ENCODE peak calls at places on chromosomes 6 and 20, in eight cellular contexts. Z is IMR-90, P is A549, Y is SK-N-SH, V is HepG2, L is GM12878, G is H1, D is K562. S is an unnamed sample.

GRCh38 chr6:44678252-44678935 is 290.9 kb downstream of the CDC5L start:
- DNase-seq in Y (no peak), D (no peak), G (no peak), Z (no peak), P (no peak), L (no peak), V (no peak), S (no peak)

GRCh38 chr20:46710149-46710913 is 882 bp downstream of the SLC2A10 start:
- DNase-seq in L (no peak), Z (no peak), D (no peak), V (no peak), Y (no peak), P (no peak), G (no peak), S (no peak)

GRCh38 chr6:12490376-12490903 is 200.3 kb downstream of the EDN1 start:
- DNase-seq in V (no peak), P (no peak), G (no peak), Y (no peak), Z (no peak), D (no peak), L (no peak), S (no peak)

GRCh38 chr20:20829694-20830093 is 117.2 kb upstream of the RALGAPA2 start:
- DNase-seq in Z (no peak), D (no peak), G (no peak), V (no peak), L (no peak), P (no peak), Y (no peak), S (no peak)

GRCh38 chr6:29598348-29598747 is 13.4 kb downstream of the OR2H2 start:
- DNase-seq in P (no peak), Y (no peak), G (no peak), V (no peak), D (no peak), Z (no peak), L (no peak), S (no peak)

GRCh38 chr6:125753218-125753936 is 3.9 kb downstream of the HEY2 start:
- DNase-seq in Z (peak), Y (no peak), G (no peak), V (peak), P (peak), D (no peak), L (no peak), S (peak)

GRCh38 chr6:83467620-83468036 is 36.8 kb upstream of the ME1 start:
- DNase-seq in P (no peak), Z (no peak), G (no peak), L (no peak), V (no peak), Y (no peak), D (no peak), S (no peak)

GRCh38 chr6:153568601-153569000 is 437.5 kb upstream of the RGS17 start:
- DNase-seq in G (no peak), L (no peak), V (no peak), D (no peak), P (no peak), Z (no peak), Y (no peak), S (no peak)

GRCh38 chr20:47319517-47320252 is 36.8 kb downstream of the ZMYND8 start:
- DNase-seq in G (peak), P (no peak), Y (no peak), L (no peak), Z (peak), V (no peak), D (no peak), S (peak)

GRCh38 chr6:32244946-32245398 is 21.1 kb upstream of the NOTCH4 start:
- DNase-seq in P (peak), D (peak), G (peak), V (peak), Y (peak), Z (peak), L (no peak), S (peak)

GRCh38 chr6:7914991-7915789 is 4.6 kb upstream of the TXNDC5 start:
- DNase-seq in Z (peak), V (no peak), G (no peak), L (no peak), D (no peak), Y (no peak), P (no peak), S (no peak)

GRCh38 chr20:35368616-35369423 is 43.0 kb downstream of the UQCC1 start:
- DNase-seq in Z (no peak), G (no peak), D (no peak), V (no peak), L (no peak), P (no peak), Y (no peak), S (no peak)

GRCh38 chr6:1052262-1052661 is 259.6 kb upstream of the FOXQ1 start:
- DNase-seq in L (no peak), G (no peak), Y (no peak), P (no peak), Z (no peak), V (no peak), D (no peak), S (no peak)

GRCh38 chr6:12957321-12958051 is 240.9 kb downstream of the PHACTR1 start:
- DNase-seq in L (no peak), G (peak), D (no peak), Z (peak), V (no peak), Y (peak), P (peak), S (no peak)

GRCh38 chr20:25036331-25036936 is 21.5 kb downstream of the ACSS1 start:
- DNase-seq in P (no peak), Z (no peak), G (no peak), L (no peak), Y (no peak), V (no peak), D (no peak), S (no peak)

GRCh38 chr6:11766589-11767450 is 11.8 kb downstream of the ADTRP start:
- DNase-seq in G (no peak), V (peak), Z (peak), D (no peak), L (no peak), P (peak), Y (no peak), S (peak)

GRCh38 chr6:51893356-51893755 is 194.1 kb downstream of the PKHD1 start:
- DNase-seq in D (no peak), P (no peak), L (no peak), Y (no peak), Z (no peak), G (no peak), V (no peak), S (no peak)

GRCh38 chr6:112317461-112317860 is 29.7 kb upstream of the RFPL4B start:
- DNase-seq in D (no peak), L (no peak), G (no peak), Z (no peak), Y (no peak), P (no peak), V (no peak), S (no peak)

GRCh38 chr20:40810336-40810735 is 121.3 kb upstream of the MAFB start:
- DNase-seq in P (no peak), L (no peak), Z (no peak), G (no peak), Y (no peak), D (no peak), V (no peak), S (no peak)

GRCh38 chr20:51128198-51128597 is 105.3 kb upstream of the KCNG1 start:
- DNase-seq in Z (peak), L (no peak), D (no peak), V (no peak), G (no peak), Y (no peak), P (peak), S (no peak)

GRCh38 chr20:31485450-31486339 is 10.6 kb downstream of the REM1 start:
- DNase-seq in D (peak), L (no peak), G (no peak), P (no peak), Z (peak), Y (peak), V (no peak), S (no peak)

GRCh38 chr6:5050009-5050408 is 35.1 kb upstream of the PPP1R3G start:
- DNase-seq in V (no peak), G (no peak), P (no peak), Y (no peak), Z (no peak), D (no peak), L (no peak), S (no peak)

GRCh38 chr20:47785321-47785899 is at the start of gene SULF2:
- DNase-seq in V (no peak), Y (peak), G (peak), Z (no peak), P (no peak), D (no peak), L (no peak), S (no peak)

GRCh38 chr6:25971187-25971811 is 8.7 kb downstream of the TRIM38 start:
- DNase-seq in D (peak), Y (no peak), Z (peak), G (no peak), V (peak), P (peak), L (no peak), S (peak)

GRCh38 chr20:24465730-24466129 is 3.7 kb upstream of the SYNDIG1 start:
- DNase-seq in Z (no peak), L (no peak), G (no peak), P (no peak), Y (no peak), V (no peak), D (no peak), S (no peak)

GRCh38 chr20:33791021-33791420 is 20.1 kb upstream of the CHMP4B start:
- DNase-seq in V (no peak), G (no peak), L (no peak), Y (no peak), P (no peak), Z (no peak), D (no peak), S (no peak)

GRCh38 chr20:23061713-23062561 is 12.5 kb upstream of the THBD start:
- DNase-seq in P (peak), D (no peak), G (peak), Y (no peak), Z (peak), V (peak), L (no peak), S (no peak)

GRCh38 chr6:19892250-19892649 is 55.1 kb downstream of the ID4 start:
- DNase-seq in Y (no peak), G (no peak), V (no peak), P (no peak), L (no peak), D (no peak), Z (no peak), S (peak)

GRCh38 chr6:49328051-49328450 is 135.0 kb downstream of the MMUT start:
- DNase-seq in Y (peak), G (no peak), P (no peak), V (no peak), D (no peak), Z (no peak), L (no peak), S (no peak)

GRCh38 chr6:105310947-105311346 is 91.9 kb downstream of the PREP start:
- DNase-seq in Z (no peak), P (no peak), L (no peak), V (no peak), G (no peak), D (no peak), Y (no peak), S (no peak)

GRCh38 chr20:47561175-47561574 is 59.5 kb downstream of the NCOA3 start:
- DNase-seq in D (no peak), G (no peak), V (no peak), L (no peak), Z (peak), P (peak), Y (no peak), S (no peak)

GRCh38 chr6:109441069-109441816 is 719 bp downstream of the SMPD2 start:
- DNase-seq in G (peak), Y (peak), V (peak), Z (peak), D (peak), P (peak), L (no peak), S (no peak)

GRCh38 chr6:168326294-168327261 is 7.0 kb upstream of the DACT2 start:
- DNase-seq in P (peak), G (peak), Y (no peak), V (peak), Z (no peak), L (no peak), D (no peak), S (no peak)

GRCh38 chr20:37267684-37268313 is 6.2 kb upstream of the GHRH start:
- DNase-seq in G (peak), P (no peak), Z (no peak), D (no peak), V (no peak), L (no peak), Y (no peak), S (no peak)

GRCh38 chr6:24980507-24981384 is 45.0 kb upstream of the RIPOR2 start:
- DNase-seq in D (no peak), Z (no peak), G (peak), Y (no peak), P (no peak), L (no peak), V (no peak), S (no peak)

GRCh38 chr6:158758464-158758863 is 60.7 kb downstream of the EZR start:
- DNase-seq in P (no peak), L (no peak), D (peak), Y (peak), G (peak), V (no peak), Z (peak), S (no peak)

GRCh38 chr6:151630991-151631655 is 137.3 kb downstream of the CCDC170 start:
- DNase-seq in P (no peak), Z (no peak), L (no peak), G (no peak), D (no peak), Y (no peak), V (no peak), S (no peak)

GRCh38 chr20:24892522-24892921 is 56.5 kb upstream of the CST7 start:
- DNase-seq in V (no peak), P (no peak), Z (no peak), G (no peak), Y (no peak), L (no peak), D (no peak), S (no peak)

GRCh38 chr20:824490-824889 is 9.0 kb upstream of the FAM110A start:
- DNase-seq in P (no peak), Y (no peak), G (no peak), D (no peak), L (no peak), V (no peak), Z (no peak), S (no peak)
- TF ChIP-seq RAD21 in P (no peak), Y (no peak), G (no peak), D (no peak), L (no peak), V (no peak), Z (no peak), S (no peak)

GRCh38 chr20:49699200-49699992 is 14.3 kb downstream of the B4GALT5 start:
- DNase-seq in D (peak), V (no peak), P (peak), G (no peak), Z (peak), L (no peak), Y (no peak), S (no peak)
- TF ChIP-seq RAD21 in D (no peak), V (no peak), P (no peak), G (no peak), Z (no peak), L (no peak), Y (no peak), S (no peak)

GRCh38 chr6:129098061-129098553 is 215.2 kb downstream of the LAMA2 start:
- DNase-seq in D (no peak), Z (no peak), P (no peak), V (no peak), L (no peak), Y (no peak), G (no peak), S (no peak)
- TF ChIP-seq RAD21 in D (no peak), Z (no peak), P (no peak), V (no peak), L (no peak), Y (no peak), G (no peak), S (no peak)

DNA sequence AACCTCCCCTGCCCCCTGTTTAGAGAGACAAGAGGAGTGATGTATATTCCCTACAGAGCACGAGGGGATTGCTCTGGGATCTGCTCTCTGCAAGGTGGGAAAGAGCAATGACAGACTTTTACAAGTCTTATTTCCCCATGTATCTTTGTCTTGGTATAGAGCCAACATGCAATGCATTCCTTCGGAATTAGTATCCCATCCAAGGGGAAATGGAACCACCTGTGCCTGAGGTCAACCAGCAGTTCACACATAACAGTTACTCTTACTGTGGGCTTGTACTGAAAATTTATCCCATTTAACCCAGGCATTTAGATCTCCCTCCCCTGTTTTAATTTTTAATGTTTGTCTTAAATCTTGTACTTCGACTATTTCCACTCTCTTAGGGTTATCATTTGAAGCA is 250.4 kb downstream of the C6orf118 start:
- DNase-seq in L (no peak), G (no peak), Z (no peak), Y (no peak), V (no peak), P (no peak), D (no peak), S (no peak)
- TF ChIP-seq RAD21 in L (no peak), G (no peak), Z (no peak), Y (no peak), V (no peak), P (no peak), D (no peak), S (no peak)

GRCh38 chr6:22236626-22237414 is 60.0 kb downstream of the PRL start:
- DNase-seq in P (peak), V (no peak), L (no peak), G (no peak), Y (no peak), D (no peak), Z (peak), S (no peak)
- TF ChIP-seq RAD21 in P (peak), V (no peak), L (no peak), G (no peak), Y (no peak), D (no peak), Z (peak), S (no peak)

GRCh38 chr20:19828233-19828632 is 70.2 kb downstream of the RIN2 start:
- DNase-seq in P (peak), G (no peak), Z (peak), V (peak), D (no peak), Y (no peak), L (peak), S (peak)
- TF ChIP-seq RAD21 in P (peak), G (no peak), Z (peak), V (no peak), D (no peak), Y (no peak), L (peak), S (peak)

DNA sequence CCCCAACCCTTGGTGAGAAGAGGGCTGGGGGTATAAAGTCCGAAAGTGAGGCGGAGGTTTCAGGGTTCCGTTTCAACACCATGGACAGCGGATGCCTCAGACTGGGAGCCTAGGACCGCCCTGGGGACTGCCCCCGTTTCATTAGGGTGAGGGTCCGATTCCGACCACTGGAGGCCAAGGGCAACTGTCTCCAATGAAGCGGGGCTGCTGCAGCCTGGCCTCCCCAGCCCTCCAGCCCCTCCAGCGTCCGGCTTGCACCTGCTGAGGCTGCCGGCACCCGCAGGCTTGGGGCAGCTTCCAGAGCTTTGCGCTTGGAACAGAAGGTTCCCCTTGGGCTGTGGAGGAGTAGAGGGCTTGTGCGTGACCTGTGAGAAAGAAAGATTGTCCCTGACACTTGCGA is 39.9 kb downstream of the YTHDF1 start:
- DNase-seq in D (no peak), P (no peak), L (no peak), Y (no peak), Z (no peak), G (peak), V (no peak), S (no peak)
- TF ChIP-seq RAD21 in D (no peak), P (no peak), L (no peak), Y (no peak), Z (no peak), G (no peak), V (no peak), S (no peak)

GRCh38 chr20:60431349-60431748 is 473.1 kb downstream of the CDH26 start:
- DNase-seq in P (no peak), D (no peak), V (no peak), Z (no peak), G (no peak), L (no peak), Y (no peak), S (no peak)
- TF ChIP-seq RAD21 in P (no peak), D (no peak), V (no peak), Z (no peak), G (no peak), L (no peak), Y (no peak), S (no peak)

DNA sequence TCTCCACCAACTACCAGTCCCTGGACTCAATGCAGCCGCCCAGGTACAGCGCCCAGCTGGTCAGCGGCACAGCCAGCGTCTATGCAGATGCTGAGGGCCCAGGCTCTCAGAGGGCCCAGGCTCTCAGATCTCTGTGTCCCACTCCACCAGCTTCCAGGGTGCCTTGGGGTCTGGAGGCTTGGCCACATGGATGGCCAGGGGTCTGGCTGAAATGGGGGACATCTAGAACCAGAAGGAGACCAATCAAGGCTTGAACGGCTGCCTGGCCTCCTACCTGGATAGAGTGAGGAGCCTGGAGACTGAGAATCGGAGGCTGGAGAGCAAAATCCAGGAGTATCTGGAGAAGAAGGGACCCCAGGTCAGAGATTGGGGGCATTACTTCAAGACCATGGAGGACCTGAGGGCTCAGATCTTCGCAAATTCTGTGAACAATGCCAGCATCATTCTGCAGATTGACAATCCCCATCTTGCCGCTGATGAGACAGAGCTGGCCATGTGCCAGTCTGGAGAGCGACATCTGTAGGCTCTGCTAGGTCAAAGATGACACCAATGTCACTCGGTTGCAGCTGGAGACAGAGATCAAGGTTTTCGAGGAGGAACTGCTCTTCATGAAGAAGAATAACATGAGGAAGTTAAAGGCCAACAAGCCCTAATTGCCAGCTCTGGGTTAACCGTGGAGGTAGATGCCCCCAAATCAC is 44.1 kb upstream of the GRM4 start:
- DNase-seq in L (no peak), D (peak), Z (no peak), Y (no peak), G (no peak), P (no peak), V (peak), S (no peak)
- TF ChIP-seq RAD21 in L (peak), D (no peak), Z (no peak), Y (no peak), G (no peak), P (no peak), V (no peak), S (no peak)